ENCODE peak calls at places on chromosomes 13 and 19, in five cellular contexts. One of them, this sample, is unnamed.

GRCh38 chr19:7340959-7341837 is 7.5 kb upstream of the ARHGEF18 start:
- DNase-seq in T-helper 9 cell: peak
- DNase-seq in SW480: peak
- DNase-seq in T-cell: peak
- DNase-seq in transverse colon: peak
- DNase-seq in this sample: peak

GRCh38 chr19:602391-603301 is 13.0 kb downstream of the HCN2 start:
- DNase-seq in T-cell: no peak
- DNase-seq in transverse colon: no peak
- DNase-seq in SW480: no peak
- DNase-seq in T-helper 9 cell: no peak
- DNase-seq in this sample: no peak

GRCh38 chr19:2634228-2634951 is 68.1 kb downstream of the GNG7 start:
- DNase-seq in SW480: no peak
- DNase-seq in T-cell: no peak
- DNase-seq in transverse colon: no peak
- DNase-seq in T-helper 9 cell: no peak
- DNase-seq in this sample: no peak

GRCh38 chr19:2455481-2456300 is 1.1 kb downstream of the LMNB2 start:
- DNase-seq in transverse colon: peak
- DNase-seq in T-cell: peak
- DNase-seq in T-helper 9 cell: peak
- DNase-seq in SW480: no peak
- DNase-seq in this sample: peak

GRCh38 chr13:38636756-38637155 is 50.1 kb upstream of the FREM2 start:
- DNase-seq in transverse colon: peak
- DNase-seq in T-cell: no peak
- DNase-seq in SW480: no peak
- DNase-seq in T-helper 9 cell: no peak
- DNase-seq in this sample: no peak

GRCh38 chr13:113123226-113124150 is 889 bp downstream of the F10 start:
- DNase-seq in T-cell: no peak
- DNase-seq in SW480: no peak
- DNase-seq in transverse colon: no peak
- DNase-seq in T-helper 9 cell: no peak
- DNase-seq in this sample: peak

GRCh38 chr13:51477653-51478324 is 25.0 kb upstream of the INTS6 start:
- DNase-seq in SW480: no peak
- DNase-seq in T-cell: no peak
- DNase-seq in transverse colon: no peak
- DNase-seq in T-helper 9 cell: no peak
- DNase-seq in this sample: no peak

GRCh38 chr19:35466259-35466658 is 18.2 kb downstream of the FFAR2 start:
- DNase-seq in SW480: no peak
- DNase-seq in transverse colon: no peak
- DNase-seq in T-cell: no peak
- DNase-seq in T-helper 9 cell: no peak
- DNase-seq in this sample: no peak

GRCh38 chr13:28494861-28495585 is at the start of gene FLT1:
- DNase-seq in T-helper 9 cell: no peak
- DNase-seq in transverse colon: no peak
- DNase-seq in SW480: peak
- DNase-seq in T-cell: peak
- DNase-seq in this sample: peak

GRCh38 chr19:38734426-38735256 is 9.6 kb downstream of the CAPN12 start:
- DNase-seq in T-helper 9 cell: peak
- DNase-seq in transverse colon: peak
- DNase-seq in SW480: peak
- DNase-seq in T-cell: peak
- DNase-seq in this sample: peak

GRCh38 chr13:31885994-31886393 is 145.6 kb upstream of the FRY start:
- DNase-seq in T-helper 9 cell: no peak
- DNase-seq in transverse colon: no peak
- DNase-seq in T-cell: no peak
- DNase-seq in SW480: no peak
- DNase-seq in this sample: no peak

GRCh38 chr19:17021793-17022590 is 4.6 kb downstream of the CPAMD8 start:
- DNase-seq in transverse colon: no peak
- DNase-seq in T-helper 9 cell: no peak
- DNase-seq in T-cell: no peak
- DNase-seq in SW480: no peak
- DNase-seq in this sample: no peak

GRCh38 chr13:30698023-30698422 is 37.3 kb upstream of the ALOX5AP start:
- DNase-seq in T-helper 9 cell: no peak
- DNase-seq in T-cell: no peak
- DNase-seq in SW480: no peak
- DNase-seq in transverse colon: no peak
- DNase-seq in this sample: peak

GRCh38 chr19:19591133-19591825 is 27.2 kb downstream of the PBX4 start:
- DNase-seq in T-helper 9 cell: peak
- DNase-seq in transverse colon: peak
- DNase-seq in SW480: peak
- DNase-seq in T-cell: peak
- DNase-seq in this sample: peak

GRCh38 chr19:13868663-13869062 is 8.3 kb upstream of the NANOS3 start:
- DNase-seq in T-cell: no peak
- DNase-seq in SW480: no peak
- DNase-seq in T-helper 9 cell: no peak
- DNase-seq in transverse colon: no peak
- DNase-seq in this sample: no peak

GRCh38 chr13:33678084-33678483 is 139.9 kb upstream of the RFC3 start:
- DNase-seq in T-helper 9 cell: no peak
- DNase-seq in transverse colon: no peak
- DNase-seq in T-cell: no peak
- DNase-seq in SW480: no peak
- DNase-seq in this sample: no peak

GRCh38 chr13:50509771-50510441 is 333.6 kb downstream of the DLEU7 start:
- DNase-seq in transverse colon: no peak
- DNase-seq in SW480: no peak
- DNase-seq in T-cell: no peak
- DNase-seq in T-helper 9 cell: no peak
- DNase-seq in this sample: no peak

GRCh38 chr19:47369923-47370625 is 21.0 kb downstream of the DHX34 start:
- DNase-seq in SW480: no peak
- DNase-seq in T-helper 9 cell: no peak
- DNase-seq in T-cell: peak
- DNase-seq in transverse colon: no peak
- DNase-seq in this sample: no peak

GRCh38 chr13:39675904-39676303 is 20.4 kb downstream of the COG6 start:
- DNase-seq in T-cell: no peak
- DNase-seq in SW480: no peak
- DNase-seq in T-helper 9 cell: no peak
- DNase-seq in transverse colon: no peak
- DNase-seq in this sample: no peak

GRCh38 chr13:109479991-109480696 is 306.2 kb downstream of the IRS2 start:
- DNase-seq in T-helper 9 cell: no peak
- DNase-seq in T-cell: no peak
- DNase-seq in transverse colon: no peak
- DNase-seq in SW480: no peak
- DNase-seq in this sample: no peak

GRCh38 chr19:5154129-5154798 is 185.4 kb downstream of the KDM4B start:
- DNase-seq in SW480: no peak
- DNase-seq in T-cell: peak
- DNase-seq in transverse colon: peak
- DNase-seq in T-helper 9 cell: no peak
- DNase-seq in this sample: peak

GRCh38 chr19:38691938-38692457 is 44.5 kb downstream of the ACTN4 start:
- DNase-seq in T-helper 9 cell: no peak
- DNase-seq in SW480: peak
- DNase-seq in transverse colon: peak
- DNase-seq in T-cell: no peak
- DNase-seq in this sample: no peak

GRCh38 chr19:32691291-32691951 is at the start of gene NUDT19:
- DNase-seq in SW480: peak
- DNase-seq in T-helper 9 cell: peak
- DNase-seq in T-cell: peak
- DNase-seq in transverse colon: peak
- DNase-seq in this sample: no peak

GRCh38 chr13:80338781-80339577 is 1.9 kb downstream of the SPRY2 start:
- DNase-seq in T-cell: peak
- DNase-seq in T-helper 9 cell: no peak
- DNase-seq in SW480: peak
- DNase-seq in transverse colon: peak
- DNase-seq in this sample: peak

GRCh38 chr19:46723023-46723461 is 6.1 kb upstream of the PRKD2 start:
- DNase-seq in T-cell: no peak
- DNase-seq in T-helper 9 cell: no peak
- DNase-seq in transverse colon: no peak
- DNase-seq in SW480: no peak
- DNase-seq in this sample: no peak

GRCh38 chr19:19381007-19381926 is 24.2 kb upstream of the GATAD2A start:
- DNase-seq in SW480: no peak
- DNase-seq in T-cell: no peak
- DNase-seq in T-helper 9 cell: no peak
- DNase-seq in transverse colon: peak
- DNase-seq in this sample: no peak

GRCh38 chr19:39969681-39970423 is 1.1 kb upstream of the PSMC4 start:
- DNase-seq in SW480: no peak
- DNase-seq in T-helper 9 cell: no peak
- DNase-seq in T-cell: no peak
- DNase-seq in transverse colon: no peak
- DNase-seq in this sample: no peak

GRCh38 chr13:24280722-24281121 is 28.7 kb upstream of the C1QTNF9 start:
- DNase-seq in T-cell: no peak
- DNase-seq in transverse colon: no peak
- DNase-seq in T-helper 9 cell: no peak
- DNase-seq in SW480: no peak
- DNase-seq in this sample: peak

GRCh38 chr13:41456768-41457588 is at the start of gene RGCC:
- DNase-seq in SW480: peak
- DNase-seq in T-helper 9 cell: peak
- DNase-seq in transverse colon: peak
- DNase-seq in T-cell: peak
- DNase-seq in this sample: peak

GRCh38 chr13:110874508-110874960 is 40.3 kb downstream of the ANKRD10 start:
- DNase-seq in T-cell: peak
- DNase-seq in SW480: peak
- DNase-seq in transverse colon: peak
- DNase-seq in T-helper 9 cell: peak
- DNase-seq in this sample: peak

GRCh38 chr13:25203256-25203794 is 31.2 kb upstream of the AMER2 start:
- DNase-seq in T-cell: no peak
- DNase-seq in SW480: no peak
- DNase-seq in transverse colon: no peak
- DNase-seq in T-helper 9 cell: no peak
- DNase-seq in this sample: peak

GRCh38 chr19:45848922-45849321 is 14.0 kb downstream of the SYMPK start:
- DNase-seq in T-cell: no peak
- DNase-seq in transverse colon: no peak
- DNase-seq in T-helper 9 cell: no peak
- DNase-seq in SW480: no peak
- DNase-seq in this sample: no peak

GRCh38 chr13:24511019-24511823 is 1.4 kb downstream of the PARP4 start:
- DNase-seq in T-cell: peak
- DNase-seq in T-helper 9 cell: no peak
- DNase-seq in transverse colon: peak
- DNase-seq in SW480: peak
- DNase-seq in this sample: peak